ENCODE peak calls at places on chromosomes 16 and 17, in eight cellular contexts. V is heart right ventricle, S is GM10248, K is AG10803, C is H1, F is omental fat pad, E is fibroblast of the aortic adventitia, P is fibroblast of lung. G is an unnamed sample.
A peak's percentile ranks its signal among the peaks of the same experiment; 100 is the strongest.

GRCh38 chr17:179066-179432 is 2.4 kb downstream of the DOC2B start:
- DNase-seq in V (no peak), F (no peak), E (no peak), C (no peak), K (no peak), P (no peak), S (no peak), G (no peak)

GRCh38 chr17:29007456-29008455 is 1.9 kb upstream of the SEZ6 start:
- DNase-seq in V (no peak), S (no peak), K (peak; percentile 17), P (peak; percentile 48), E (peak; percentile 15), C (no peak), F (no peak), G (peak; percentile 54)

GRCh38 chr16:75252049-75252864 is 833 bp upstream of the BCAR1 start:
- DNase-seq in K (no peak), P (no peak), E (no peak), S (no peak), V (no peak), F (no peak), C (no peak), G (no peak)

GRCh38 chr16:13042291-13042690 is 140.9 kb downstream of the SHISA9 start:
- DNase-seq in C (no peak), S (no peak), E (no peak), P (no peak), V (no peak), K (no peak), F (no peak), G (no peak)

GRCh38 chr17:53912117-53912516 is 89.4 kb downstream of the KIF2B start:
- DNase-seq in C (no peak), S (no peak), P (no peak), F (no peak), E (no peak), K (no peak), V (no peak), G (no peak)

GRCh38 chr16:84804326-84804725 is 15.5 kb upstream of the CRISPLD2 start:
- DNase-seq in F (no peak), E (no peak), P (no peak), S (no peak), K (no peak), V (no peak), C (no peak), G (no peak)

GRCh38 chr16:56965149-56965938 is 3.6 kb downstream of the CETP start:
- DNase-seq in P (no peak), K (no peak), F (no peak), S (no peak), C (no peak), E (no peak), V (no peak), G (peak; percentile 43)

GRCh38 chr16:68737046-68737729 is at the start of gene CDH1:
- DNase-seq in V (peak; percentile 17), E (no peak), P (no peak), S (peak; percentile 35), C (peak; percentile 86), K (no peak), F (no peak), G (no peak)

GRCh38 chr17:78723001-78723796 is 58.9 kb downstream of the CYTH1 start:
- DNase-seq in C (no peak), K (no peak), P (peak; percentile 43), E (peak; percentile 31), V (peak; percentile 55), S (no peak), F (no peak), G (no peak)

GRCh38 chr17:40058151-40058784 is 4.1 kb upstream of the MED24 start:
- DNase-seq in V (no peak), F (no peak), P (no peak), E (peak; percentile 75), C (no peak), K (peak; percentile 60), S (no peak), G (peak; percentile 63)

GRCh38 chr17:8162232-8162996 is at the start of gene VAMP2:
- DNase-seq in S (peak; percentile 81), K (peak; percentile 71), C (no peak), F (no peak), V (peak; percentile 86), P (peak; percentile 52), E (peak; percentile 55), G (peak; percentile 50)

GRCh38 chr17:50693041-50693682 is 14.6 kb downstream of the ANKRD40 start:
- DNase-seq in S (no peak), F (no peak), K (peak; percentile 42), E (peak; percentile 37), C (no peak), P (peak; percentile 41), V (no peak), G (no peak)

GRCh38 chr17:73072254-73072962 is 20.1 kb downstream of the SLC39A11 start:
- DNase-seq in E (no peak), P (peak; percentile 70), V (no peak), F (no peak), C (no peak), S (no peak), K (no peak), G (no peak)

GRCh38 chr17:49880291-49881053 is 32.6 kb upstream of the TAC4 start:
- DNase-seq in F (peak; percentile 35), E (peak; percentile 58), S (peak; percentile 93), V (peak; percentile 76), P (peak; percentile 52), K (peak; percentile 44), C (peak; percentile 85), G (peak; percentile 50)

GRCh38 chr16:4987580-4988374 is 29.6 kb downstream of the SEC14L5 start:
- DNase-seq in S (no peak), K (no peak), V (no peak), E (no peak), P (no peak), C (no peak), F (no peak), G (no peak)

GRCh38 chr17:71909155-71909554 is 211.7 kb upstream of the SOX9 start:
- DNase-seq in V (no peak), C (no peak), K (no peak), F (no peak), S (no peak), P (no peak), E (no peak), G (no peak)

GRCh38 chr17:64437944-64438525 is 10.9 kb upstream of the MILR1 start:
- DNase-seq in F (no peak), C (no peak), E (no peak), V (no peak), S (no peak), P (no peak), K (no peak), G (no peak)

GRCh38 chr16:27259710-27260109 is 8.9 kb downstream of the NSMCE1 start:
- DNase-seq in C (no peak), K (no peak), E (no peak), P (no peak), V (no peak), F (no peak), S (no peak), G (no peak)

GRCh38 chr17:34125921-34126320 is 129.2 kb upstream of the CCL2 start:
- DNase-seq in F (no peak), C (no peak), S (no peak), E (no peak), V (no peak), K (no peak), P (no peak), G (no peak)

GRCh38 chr16:18784917-18785623 is 5.1 kb downstream of the RPS15A start:
- DNase-seq in K (no peak), V (no peak), P (peak; percentile 41), E (peak; percentile 42), F (no peak), S (no peak), C (no peak), G (no peak)

GRCh38 chr17:9987779-9988585 is 82.9 kb upstream of the RCVRN start:
- DNase-seq in S (peak; percentile 71), E (peak; percentile 12), V (peak; percentile 34), P (peak; percentile 9), K (no peak), C (no peak), F (no peak), G (peak; percentile 42)

GRCh38 chr16:14539631-14540030 is 90.4 kb downstream of the PARN start:
- DNase-seq in K (peak; percentile 50), C (no peak), S (no peak), P (peak; percentile 75), V (no peak), E (no peak), F (no peak), G (no peak)

GRCh38 chr16:81598083-81598482 is 153.5 kb downstream of the CMIP start:
- DNase-seq in E (no peak), V (no peak), S (no peak), P (no peak), F (no peak), K (no peak), C (no peak), G (no peak)
- TF ChIP-seq CTCF in E (no peak), V (no peak), S (no peak), P (no peak), F (no peak), K (no peak), C (peak; percentile 36), G (no peak)

GRCh38 chr17:58276423-58276822 is 4.3 kb downstream of the MPO start:
- DNase-seq in P (no peak), S (peak; percentile 14), F (no peak), V (no peak), E (no peak), K (no peak), C (no peak), G (no peak)
- TF ChIP-seq CTCF in P (no peak), S (no peak), F (no peak), V (no peak), E (no peak), K (no peak), C (peak; percentile 24), G (no peak)

DNA sequence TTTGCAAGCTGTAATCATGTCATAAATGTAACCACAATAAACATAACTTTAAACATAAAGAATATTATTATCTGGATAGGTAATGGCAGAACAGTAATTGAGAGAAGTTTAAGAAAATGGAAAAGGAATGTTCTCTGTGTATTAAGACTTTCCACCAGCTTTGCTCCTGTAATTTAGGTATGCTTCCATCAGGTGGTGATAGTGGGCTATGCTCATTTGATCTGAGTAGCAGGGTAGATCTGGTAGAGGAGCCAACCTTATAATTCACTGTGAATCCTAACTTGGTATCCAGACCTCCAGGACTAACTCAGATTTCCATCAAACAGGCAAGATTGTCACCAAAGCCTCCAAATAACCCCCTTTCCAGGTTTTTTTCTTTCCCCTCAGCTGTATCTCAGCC is 137.9 kb upstream of the ZKSCAN2 start:
- DNase-seq in K (no peak), P (no peak), V (no peak), S (no peak), F (no peak), E (no peak), C (no peak), G (no peak)
- TF ChIP-seq CTCF in K (no peak), P (no peak), V (no peak), S (no peak), F (no peak), E (no peak), C (peak; percentile 37), G (no peak)

DNA sequence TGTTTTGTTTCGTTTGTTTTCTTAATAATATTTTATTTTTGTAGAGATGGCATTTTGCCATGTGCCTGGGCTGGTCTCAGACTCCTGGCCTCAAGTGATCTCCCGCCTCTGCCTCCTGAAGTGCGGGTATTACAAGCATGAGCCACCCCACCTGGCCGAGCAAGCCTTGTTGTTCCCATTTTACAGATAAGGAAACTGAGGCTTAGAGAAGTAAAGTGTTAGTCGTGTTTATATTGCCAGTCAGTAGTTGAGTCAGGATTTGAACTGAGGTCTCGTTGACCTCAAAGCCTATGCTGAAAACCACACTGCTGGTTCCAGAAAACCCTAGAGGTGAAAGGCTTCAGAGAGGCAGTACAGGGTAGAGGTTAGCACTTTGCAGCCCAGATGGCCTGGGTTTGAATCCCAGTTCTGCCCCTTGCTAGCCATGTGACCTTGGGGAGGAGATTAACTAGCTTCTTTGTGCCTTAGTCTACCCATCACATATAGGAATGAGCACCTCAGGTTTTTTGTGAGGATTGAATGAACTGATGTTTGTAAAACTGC is 102.0 kb downstream of the ABCC6 start:
- DNase-seq in E (no peak), F (no peak), P (no peak), S (no peak), V (no peak), K (no peak), C (no peak), G (no peak)
- TF ChIP-seq CTCF in E (no peak), F (no peak), P (no peak), S (no peak), V (no peak), K (no peak), C (no peak), G (no peak)